ENCODE peak calls at places on chromosomes 7 and 10, in six cellular contexts. L, O, Q, A, B and Y are unnamed samples.

GRCh38 chr7:7620644-7621210 is 19.8 kb upstream of the UMAD1 start:
- DNase-seq in O (no peak), L (no peak), A (no peak), Q (no peak), B (no peak), Y (no peak)

GRCh38 chr10:132206806-132207535 is 20.2 kb downstream of the DPYSL4 start:
- DNase-seq in L (no peak), O (no peak), Q (no peak), B (no peak), A (no peak), Y (no peak)

GRCh38 chr7:149070372-149071140 is 20.0 kb downstream of the ZNF786 start:
- DNase-seq in Q (no peak), O (no peak), A (no peak), B (no peak), L (no peak), Y (no peak)

GRCh38 chr10:43392757-43393156 is 16.2 kb downstream of the HNRNPF start:
- DNase-seq in O (no peak), L (no peak), Q (no peak), A (no peak), B (no peak), Y (no peak)

GRCh38 chr10:4046030-4046429 is 261.0 kb upstream of the KLF6 start:
- DNase-seq in B (no peak), A (no peak), O (no peak), Q (no peak), L (no peak), Y (no peak)

GRCh38 chr7:54331311-54331710 is 210.9 kb upstream of the VSTM2A start:
- DNase-seq in B (no peak), L (no peak), A (no peak), Q (no peak), O (no peak), Y (no peak)

GRCh38 chr10:31928531-31929259 is at the start of gene ARHGAP12:
- DNase-seq in Q (peak), L (peak), A (peak), O (peak), B (peak), Y (peak)

GRCh38 chr7:20343954-20344353 is 13.3 kb downstream of the ITGB8 start:
- DNase-seq in Q (no peak), O (no peak), A (no peak), B (no peak), L (no peak), Y (no peak)

DNA sequence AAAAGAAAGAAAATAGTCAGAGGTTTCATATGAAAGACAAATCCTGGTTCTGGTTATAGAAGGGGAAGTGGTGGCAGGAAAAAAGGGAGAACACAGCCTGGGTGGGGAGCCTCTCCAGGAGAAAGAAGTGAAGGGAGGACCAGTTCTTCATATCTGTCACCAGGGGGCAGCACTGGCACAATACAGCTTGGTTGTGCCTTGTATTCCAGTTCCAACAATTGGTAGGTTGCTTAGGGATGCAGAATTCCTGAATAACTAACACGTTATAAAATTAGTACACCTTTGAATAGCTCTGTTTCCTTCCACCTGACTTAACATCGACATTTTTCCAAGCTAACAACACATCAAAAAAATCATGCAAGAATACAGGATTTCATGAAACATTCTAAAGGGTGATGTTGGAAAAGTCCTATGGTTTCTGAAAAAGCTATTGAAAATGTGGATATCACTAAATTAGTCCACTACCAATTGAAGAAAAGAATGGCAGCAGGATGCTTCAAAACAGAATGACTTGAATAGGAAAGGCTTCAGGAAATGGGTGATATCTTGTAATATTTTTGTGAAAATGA is 52.9 kb downstream of the CYP26A1 start:
- DNase-seq in B (no peak), Q (no peak), L (no peak), A (no peak), O (no peak), Y (no peak)
- TF ChIP-seq CTCF in B (peak), Q (peak), L (no peak), A (no peak), O (peak), Y (no peak)

DNA sequence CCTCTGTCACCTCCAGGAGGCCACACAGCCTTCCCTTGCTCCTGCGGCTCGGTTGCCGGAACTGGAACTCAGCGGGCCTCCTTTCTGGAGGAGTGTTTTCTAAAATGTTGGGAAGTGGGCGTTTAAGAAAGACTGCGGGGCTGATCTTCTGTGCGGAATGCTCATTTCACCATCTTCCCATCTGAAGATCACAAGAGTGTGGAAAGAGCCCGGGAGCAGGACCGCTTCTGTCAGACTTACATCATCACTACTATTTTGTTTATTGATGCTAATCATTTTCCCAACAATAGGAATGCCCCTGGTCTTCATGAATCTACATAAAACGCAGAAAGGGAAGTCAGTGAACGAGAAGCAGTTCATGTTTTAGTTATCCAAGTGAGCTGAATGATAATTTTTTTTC is 447.7 kb upstream of the MKI67 start:
- DNase-seq in Q (no peak), L (no peak), B (no peak), O (no peak), A (no peak), Y (no peak)
- TF ChIP-seq CTCF in Q (no peak), L (no peak), B (no peak), O (no peak), A (no peak), Y (no peak)

DNA sequence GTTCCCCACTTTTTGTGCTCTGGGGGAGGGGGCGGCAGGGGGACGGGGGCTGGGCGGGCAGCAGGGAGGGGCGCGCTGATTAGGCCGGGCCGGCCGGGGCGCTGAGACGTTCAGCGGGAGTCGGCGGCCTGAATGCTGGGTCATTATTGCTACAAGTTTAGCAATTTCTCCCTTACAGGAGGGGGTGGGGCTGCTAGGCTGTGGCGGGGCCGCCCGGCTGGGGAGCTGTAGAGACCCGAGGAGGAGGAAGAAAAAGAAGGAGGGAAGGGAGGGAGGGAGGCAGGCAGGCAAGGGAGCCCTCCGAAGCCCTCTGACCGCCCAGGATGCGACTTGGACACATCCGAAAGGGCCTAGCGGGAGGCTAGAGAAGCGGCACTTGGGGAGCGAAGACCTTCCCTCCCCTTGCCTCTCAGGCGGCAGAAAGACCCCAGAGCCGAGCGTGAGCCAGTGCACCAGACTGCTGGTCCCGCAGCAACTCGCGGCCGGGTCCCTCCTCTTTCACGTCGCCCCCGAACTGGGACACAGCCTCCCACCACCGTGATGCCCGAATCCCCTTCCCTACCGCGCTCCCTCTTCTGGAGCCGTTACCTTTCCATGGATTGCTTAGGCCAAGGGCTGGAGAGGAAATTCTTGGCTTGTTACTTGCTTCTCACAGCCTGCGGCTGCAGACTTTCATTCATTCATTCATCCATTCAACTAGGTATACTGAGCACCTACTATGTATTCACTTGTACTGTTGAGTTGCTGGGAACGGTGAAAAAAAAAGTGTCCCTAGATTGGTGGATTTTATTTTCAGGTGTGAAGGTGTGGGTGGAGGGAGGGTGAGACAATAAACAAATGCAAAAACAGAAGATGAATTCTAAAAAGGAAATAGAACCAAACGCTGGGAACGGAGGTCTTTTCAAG is 4.9 kb downstream of the NKX2-3 start:
- DNase-seq in B (no peak), O (no peak), Q (no peak), A (no peak), L (no peak), Y (no peak)
- TF ChIP-seq CTCF in B (no peak), O (no peak), Q (no peak), A (no peak), L (no peak), Y (no peak)

GRCh38 chr7:50679218-50680007 is 103.3 kb downstream of the GRB10 start:
- DNase-seq in L (no peak), B (peak), O (no peak), Q (no peak), A (no peak), Y (no peak)
- TF ChIP-seq CTCF in L (peak), B (no peak), O (no peak), Q (peak), A (no peak), Y (peak)

GRCh38 chr10:112373912-112374338 is at the start of gene ACSL5:
- DNase-seq in A (no peak), L (no peak), B (no peak), Q (no peak), O (no peak), Y (no peak)

GRCh38 chr10:112379635-112380296 is 5.8 kb downstream of the ACSL5 start:
- DNase-seq in Q (no peak), O (peak), B (peak), L (no peak), A (no peak), Y (no peak)

GRCh38 chr10:112376578-112376855 is 2.6 kb downstream of the ACSL5 start:
- DNase-seq in B (no peak), L (no peak), O (no peak), Q (no peak), A (no peak), Y (no peak)

GRCh38 chr10:112374724-112375541 is 1.0 kb downstream of the ACSL5 start:
- DNase-seq in A (no peak), O (no peak), B (no peak), Q (no peak), L (no peak), Y (peak)

DNA sequence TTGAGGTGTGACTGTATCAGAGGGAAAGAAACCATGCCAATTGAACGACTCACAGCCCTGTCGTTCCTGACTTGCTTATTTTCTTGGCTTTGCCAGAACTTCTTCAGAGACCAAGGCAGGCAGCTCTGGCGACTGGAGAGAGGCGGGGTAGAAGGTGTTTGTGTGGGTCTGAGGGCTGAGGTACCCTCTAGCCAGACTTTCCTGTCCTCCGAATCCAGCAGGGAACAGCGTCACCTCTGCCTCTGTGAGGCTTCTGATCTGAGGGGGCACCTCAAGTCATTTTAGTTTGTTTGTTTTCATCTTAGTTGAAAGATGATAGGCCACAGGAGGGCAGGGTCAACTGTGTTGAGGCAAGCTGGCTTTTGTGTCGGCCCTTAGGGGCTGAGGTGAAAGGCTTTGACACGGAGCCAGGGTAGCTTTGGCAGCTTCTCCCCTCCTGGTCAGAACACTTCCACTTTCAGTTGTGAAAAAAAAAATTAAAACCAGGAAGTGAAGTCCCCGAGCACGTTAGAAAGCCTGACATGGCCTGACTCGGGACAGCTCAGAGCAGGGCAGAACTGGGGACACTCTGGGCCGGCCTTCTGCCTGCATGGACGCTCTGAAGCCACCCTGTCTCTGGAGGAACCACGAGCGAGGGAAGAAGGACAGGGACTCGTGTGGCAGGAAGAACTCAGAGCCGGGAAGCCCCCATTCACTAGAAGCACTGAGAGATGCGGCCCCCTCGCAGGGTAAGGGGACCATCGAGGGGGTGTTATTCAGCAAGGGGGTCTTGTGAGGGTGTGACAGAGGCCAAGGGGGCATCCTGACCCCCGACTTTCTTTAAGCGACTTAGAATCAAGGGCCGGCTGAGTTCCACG is 2.0 kb downstream of the ACSL5 start:
- DNase-seq in A (no peak), Q (peak), O (peak), L (no peak), B (no peak), Y (peak)
- TF ChIP-seq CTCF in A (no peak), Q (no peak), O (no peak), L (no peak), B (no peak), Y (no peak)

DNA sequence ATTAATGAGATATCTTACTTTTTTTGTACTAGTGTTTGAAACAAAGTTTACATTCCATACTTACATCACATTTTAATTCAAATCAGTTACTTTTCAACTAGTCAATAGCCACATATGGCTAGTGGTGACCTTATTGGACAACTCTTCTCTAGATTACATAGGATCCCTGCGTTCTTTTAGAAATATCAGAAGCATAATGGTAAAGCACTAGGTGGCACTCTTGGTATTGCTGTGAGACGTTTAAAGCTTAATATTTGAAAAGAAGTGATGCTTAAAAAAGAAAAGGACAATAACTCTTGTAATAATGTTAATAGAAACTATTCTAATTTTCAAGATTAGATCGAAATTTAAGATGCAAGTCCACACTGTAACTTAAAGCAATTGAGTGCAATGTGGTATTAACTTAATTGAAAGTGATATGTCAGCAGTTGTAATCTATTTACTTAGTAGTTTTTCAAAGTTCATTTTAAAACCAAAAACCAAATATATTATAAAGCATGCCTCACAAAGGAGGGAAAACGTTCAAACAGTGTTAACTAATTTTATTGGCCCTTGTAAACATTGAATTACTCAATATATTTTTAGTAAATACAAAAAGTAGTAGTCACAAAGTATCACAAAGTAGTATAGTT is 339.1 kb downstream of the ATRNL1 start:
- DNase-seq in Q (no peak), B (peak), O (no peak), A (no peak), L (no peak), Y (no peak)
- TF ChIP-seq CTCF in Q (no peak), B (peak), O (no peak), A (no peak), L (peak), Y (no peak)

DNA sequence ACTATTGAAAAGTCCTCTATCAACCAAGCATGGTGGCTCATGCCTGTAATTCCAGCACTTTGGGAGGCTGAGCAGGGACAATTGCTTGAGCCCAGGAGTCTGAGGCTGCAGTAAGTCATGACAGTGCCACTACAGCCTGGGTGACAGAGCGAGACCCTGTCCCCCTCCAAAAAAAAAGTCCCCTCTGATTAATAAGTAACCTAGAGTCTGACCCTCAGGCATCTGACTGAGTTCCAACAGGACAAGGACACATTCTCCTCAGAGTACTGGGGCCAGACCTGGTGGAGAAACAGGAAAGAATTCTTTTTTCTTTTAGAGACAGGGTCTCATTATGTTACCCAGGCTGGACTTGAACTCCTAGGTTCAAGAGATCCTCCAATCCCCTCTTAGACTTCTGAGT is 10.0 kb downstream of the MORN4 start:
- DNase-seq in O (no peak), L (no peak), B (no peak), Q (no peak), A (no peak), Y (no peak)
- TF ChIP-seq CTCF in O (no peak), L (no peak), B (no peak), Q (no peak), A (no peak), Y (no peak)